ENCODE peak calls at places on chromosome 20, in six cellular contexts. N is left ventricle myocardium inferior; P is T-helper 2 cell; V is effector CD4-positive, alpha-beta T cell; A is putamen; Q is H9. O is an unnamed sample.
A peak's percentile ranks its signal among the peaks of the same experiment; 100 is the strongest.

GRCh38 chr20:25486377-25486776 is 78.9 kb downstream of the GINS1 start:
- DNase-seq in N (peak; percentile 44), P (no peak), V (no peak), A (no peak), Q (no peak), O (no peak)

GRCh38 chr20:46398963-46399362 is 7.5 kb downstream of the ELMO2 start:
- DNase-seq in N (no peak), P (no peak), V (no peak), A (no peak), Q (no peak), O (no peak)

GRCh38 chr20:44909872-44910689 is at the start of gene PABPC1L:
- DNase-seq in N (peak; percentile 57), P (peak; percentile 62), V (peak; percentile 75), A (peak; percentile 34), Q (peak; percentile 96), O (no peak)

GRCh38 chr20:50308513-50309279 is 118.1 kb downstream of the CEBPB start:
- DNase-seq in N (peak; percentile 91), P (no peak), V (no peak), A (peak; percentile 66), Q (peak; percentile 83), O (peak; percentile 69)

GRCh38 chr20:41509801-41510200 is 108.4 kb downstream of the CHD6 start:
- DNase-seq in N (peak; percentile 52), P (no peak), V (no peak), A (no peak), Q (no peak), O (no peak)

GRCh38 chr20:31862506-31862905 is 7.8 kb downstream of the DUSP15 start:
- DNase-seq in N (no peak), P (no peak), V (no peak), A (no peak), Q (peak; percentile 25), O (no peak)

GRCh38 chr20:13644010-13644409 is 5.3 kb upstream of the TASP1 start:
- DNase-seq in N (no peak), P (no peak), V (no peak), A (no peak), Q (no peak), O (no peak)

GRCh38 chr20:21361266-21361665 is 36.1 kb downstream of the NKX2-4 start:
- DNase-seq in N (no peak), P (no peak), V (no peak), A (no peak), Q (no peak), O (no peak)

GRCh38 chr20:23251779-23252178 is 98.8 kb upstream of the NXT1 start:
- DNase-seq in N (no peak), P (no peak), V (no peak), A (no peak), Q (no peak), O (no peak)

GRCh38 chr20:1776608-1777475 is 118.4 kb upstream of the SIRPA start:
- DNase-seq in N (peak; percentile 90), P (peak; percentile 72), V (peak; percentile 75), A (peak; percentile 87), Q (peak; percentile 84), O (peak; percentile 84)

GRCh38 chr20:31608256-31608980 is 3.3 kb downstream of the ID1 start:
- DNase-seq in N (peak; percentile 80), P (no peak), V (no peak), A (no peak), Q (peak; percentile 92), O (peak; percentile 34)

GRCh38 chr20:40010483-40010882 is 678.6 kb downstream of the MAFB start:
- DNase-seq in N (no peak), P (no peak), V (no peak), A (no peak), Q (no peak), O (no peak)

GRCh38 chr20:24764825-24765224 is 184.2 kb upstream of the CST7 start:
- DNase-seq in N (no peak), P (no peak), V (no peak), A (no peak), Q (peak; percentile 8), O (no peak)

GRCh38 chr20:24980321-24981053 is 12.1 kb downstream of the APMAP start:
- DNase-seq in N (no peak), P (no peak), V (no peak), A (no peak), Q (peak; percentile 5), O (no peak)

GRCh38 chr20:54219751-54220426 is 12.0 kb downstream of the PFDN4 start:
- DNase-seq in N (no peak), P (no peak), V (no peak), A (no peak), Q (no peak), O (no peak)

GRCh38 chr20:54275359-54276108 is 67.6 kb downstream of the PFDN4 start:
- DNase-seq in N (no peak), P (no peak), V (no peak), A (no peak), Q (no peak), O (no peak)

GRCh38 chr20:44738779-44739477 is 6.7 kb upstream of the KCNK15 start:
- DNase-seq in N (no peak), P (peak; percentile 6), V (peak; percentile 13), A (peak; percentile 89), Q (peak; percentile 90), O (peak; percentile 87)

GRCh38 chr20:63689046-63690000 is 7.1 kb upstream of the TNFRSF6B start:
- DNase-seq in N (no peak), P (no peak), V (no peak), A (no peak), Q (no peak), O (no peak)

GRCh38 chr20:50369225-50370035 is 140.8 kb upstream of the PTPN1 start:
- DNase-seq in N (no peak), P (no peak), V (no peak), A (no peak), Q (no peak), O (no peak)

GRCh38 chr20:63138855-63139341 is 77.0 kb downstream of the YTHDF1 start:
- DNase-seq in N (no peak), P (no peak), V (no peak), A (no peak), Q (no peak), O (no peak)

GRCh38 chr20:217266-217665 is 9.8 kb upstream of the DEFB129 start:
- DNase-seq in N (no peak), P (no peak), V (no peak), A (no peak), Q (no peak), O (no peak)

GRCh38 chr20:21234816-21235215 is 68.3 kb upstream of the XRN2 start:
- DNase-seq in N (no peak), P (no peak), V (no peak), A (peak; percentile 87), Q (no peak), O (peak; percentile 92)

GRCh38 chr20:634526-634925 is 18.5 kb downstream of the SRXN1 start:
- DNase-seq in N (no peak), P (no peak), V (no peak), A (no peak), Q (no peak), O (peak; percentile 17)

GRCh38 chr20:19756756-19757486 is 1.1 kb upstream of the RIN2 start:
- DNase-seq in N (no peak), P (no peak), V (no peak), A (no peak), Q (no peak), O (no peak)

GRCh38 chr20:59948828-59949720 is 8.9 kb downstream of the FAM217B start:
- DNase-seq in N (no peak), P (no peak), V (peak; percentile 30), A (peak; percentile 66), Q (no peak), O (peak; percentile 77)

GRCh38 chr20:5827098-5827853 is 77.1 kb downstream of the SHLD1 start:
- DNase-seq in N (peak; percentile 50), P (no peak), V (no peak), A (no peak), Q (no peak), O (no peak)

GRCh38 chr20:63022501-63022900 is 15.7 kb upstream of the BHLHE23 start:
- DNase-seq in N (peak; percentile 3), P (no peak), V (no peak), A (no peak), Q (peak; percentile 28), O (no peak)

GRCh38 chr20:44959082-44959895 is 908 bp downstream of the TOMM34 start:
- DNase-seq in N (no peak), P (peak; percentile 71), V (peak; percentile 53), A (peak; percentile 13), Q (no peak), O (peak; percentile 40)

GRCh38 chr20:46357030-46357514 is 48.8 kb upstream of the CDH22 start:
- DNase-seq in N (no peak), P (no peak), V (no peak), A (no peak), Q (no peak), O (no peak)

GRCh38 chr20:2143594-2143993 is 42.0 kb downstream of the STK35 start:
- DNase-seq in N (no peak), P (no peak), V (no peak), A (no peak), Q (no peak), O (no peak)

GRCh38 chr20:44603327-44603726 is 20.9 kb downstream of the PKIG start:
- DNase-seq in N (no peak), P (no peak), V (no peak), A (no peak), Q (no peak), O (no peak)

GRCh38 chr20:17667445-17667844 is 14.6 kb downstream of the RRBP1 start:
- DNase-seq in N (no peak), P (no peak), V (no peak), A (no peak), Q (no peak), O (no peak)

GRCh38 chr20:11814276-11814675 is 103.4 kb upstream of the BTBD3 start:
- DNase-seq in N (no peak), P (no peak), V (no peak), A (no peak), Q (no peak), O (no peak)

GRCh38 chr20:2688041-2688591 is 4.5 kb upstream of the EBF4 start:
- DNase-seq in N (peak; percentile 36), P (peak; percentile 56), V (peak; percentile 66), A (no peak), Q (peak; percentile 76), O (peak; percentile 51)

GRCh38 chr20:57795347-57795697 is 85.5 kb upstream of the PMEPA1 start:
- DNase-seq in N (peak; percentile 46), P (no peak), V (no peak), A (no peak), Q (no peak), O (no peak)

GRCh38 chr20:44247131-44247571 is at the start of gene GDAP1L1:
- DNase-seq in N (no peak), P (no peak), V (no peak), A (peak; percentile 20), Q (peak; percentile 78), O (peak; percentile 11)

GRCh38 chr20:32028647-32029372 is 18.6 kb downstream of the CCM2L start:
- DNase-seq in N (no peak), P (no peak), V (no peak), A (no peak), Q (peak; percentile 46), O (no peak)

GRCh38 chr20:29497261-29497671 is 1760.2 kb upstream of the DEFB115 start:
- DNase-seq in N (no peak), P (no peak), V (no peak), A (peak; percentile 7), Q (no peak), O (peak; percentile 10)

O was measured in globus pallidus.